ENCODE peak calls at places on chromosomes 3 and 15, in nine cellular contexts. One of them, this sample, is unnamed.

GRCh38 chr3:139358857-139359562 is 15.2 kb downstream of the MRPS22 start:
- DNase-seq in colonic mucosa: no peak
- DNase-seq in A549: no peak
- DNase-seq in CD8-positive, alpha-beta memory T cell: no peak
- DNase-seq in NB4: no peak
- DNase-seq in HCT116: no peak
- DNase-seq in choroid plexus epithelial cell: no peak
- DNase-seq in kidney epithelial cell: peak
- DNase-seq in stomach: no peak
- DNase-seq in this sample: no peak

GRCh38 chr3:123803521-123803920 is 80.6 kb downstream of the MYLK start:
- DNase-seq in colonic mucosa: peak
- DNase-seq in A549: no peak
- DNase-seq in CD8-positive, alpha-beta memory T cell: no peak
- DNase-seq in NB4: no peak
- DNase-seq in HCT116: no peak
- DNase-seq in choroid plexus epithelial cell: no peak
- DNase-seq in kidney epithelial cell: no peak
- DNase-seq in stomach: no peak
- DNase-seq in this sample: no peak

GRCh38 chr3:99686955-99687612 is 48.7 kb downstream of the COL8A1 start:
- DNase-seq in colonic mucosa: peak
- DNase-seq in A549: peak
- DNase-seq in CD8-positive, alpha-beta memory T cell: no peak
- DNase-seq in NB4: peak
- DNase-seq in HCT116: peak
- DNase-seq in choroid plexus epithelial cell: peak
- DNase-seq in kidney epithelial cell: no peak
- DNase-seq in stomach: peak
- DNase-seq in this sample: peak

GRCh38 chr3:65785065-65785645 is 253.6 kb downstream of the MAGI1 start:
- DNase-seq in colonic mucosa: no peak
- DNase-seq in A549: peak
- DNase-seq in CD8-positive, alpha-beta memory T cell: no peak
- DNase-seq in NB4: peak
- DNase-seq in HCT116: peak
- DNase-seq in choroid plexus epithelial cell: peak
- DNase-seq in kidney epithelial cell: no peak
- DNase-seq in stomach: no peak
- DNase-seq in this sample: peak

GRCh38 chr15:78209646-78210348 is 24.6 kb downstream of the ACSBG1 start:
- DNase-seq in colonic mucosa: peak
- DNase-seq in A549: no peak
- DNase-seq in CD8-positive, alpha-beta memory T cell: no peak
- DNase-seq in NB4: no peak
- DNase-seq in HCT116: no peak
- DNase-seq in choroid plexus epithelial cell: no peak
- DNase-seq in kidney epithelial cell: no peak
- DNase-seq in stomach: peak
- DNase-seq in this sample: no peak

GRCh38 chr15:49225572-49226281 is 55.7 kb downstream of the GALK2 start:
- DNase-seq in colonic mucosa: no peak
- DNase-seq in A549: peak
- DNase-seq in CD8-positive, alpha-beta memory T cell: no peak
- DNase-seq in NB4: peak
- DNase-seq in HCT116: peak
- DNase-seq in choroid plexus epithelial cell: peak
- DNase-seq in kidney epithelial cell: no peak
- DNase-seq in stomach: peak
- DNase-seq in this sample: peak

GRCh38 chr3:109089265-109089664 is 28.7 kb downstream of the MORC1 start:
- DNase-seq in colonic mucosa: no peak
- DNase-seq in A549: no peak
- DNase-seq in CD8-positive, alpha-beta memory T cell: no peak
- DNase-seq in NB4: no peak
- DNase-seq in HCT116: no peak
- DNase-seq in choroid plexus epithelial cell: no peak
- DNase-seq in kidney epithelial cell: no peak
- DNase-seq in stomach: no peak
- DNase-seq in this sample: no peak

GRCh38 chr3:120855665-120856437 is 52.2 kb upstream of the STXBP5L start:
- DNase-seq in colonic mucosa: no peak
- DNase-seq in A549: peak
- DNase-seq in CD8-positive, alpha-beta memory T cell: no peak
- DNase-seq in NB4: no peak
- DNase-seq in HCT116: no peak
- DNase-seq in choroid plexus epithelial cell: peak
- DNase-seq in kidney epithelial cell: peak
- DNase-seq in stomach: no peak
- DNase-seq in this sample: peak

GRCh38 chr3:23611737-23612295 is 193.9 kb upstream of the UBE2E1 start:
- DNase-seq in colonic mucosa: no peak
- DNase-seq in A549: no peak
- DNase-seq in CD8-positive, alpha-beta memory T cell: no peak
- DNase-seq in NB4: peak
- DNase-seq in HCT116: no peak
- DNase-seq in choroid plexus epithelial cell: peak
- DNase-seq in kidney epithelial cell: no peak
- DNase-seq in stomach: peak
- DNase-seq in this sample: peak

GRCh38 chr3:98733778-98734281 is 29.3 kb upstream of the ST3GAL6 start:
- DNase-seq in colonic mucosa: no peak
- DNase-seq in A549: no peak
- DNase-seq in CD8-positive, alpha-beta memory T cell: no peak
- DNase-seq in NB4: peak
- DNase-seq in HCT116: no peak
- DNase-seq in choroid plexus epithelial cell: peak
- DNase-seq in kidney epithelial cell: no peak
- DNase-seq in stomach: no peak
- DNase-seq in this sample: peak

GRCh38 chr15:99704444-99704838 is 28.8 kb downstream of the LYSMD4 start:
- DNase-seq in colonic mucosa: peak
- DNase-seq in A549: peak
- DNase-seq in CD8-positive, alpha-beta memory T cell: no peak
- DNase-seq in NB4: peak
- DNase-seq in HCT116: peak
- DNase-seq in choroid plexus epithelial cell: peak
- DNase-seq in kidney epithelial cell: peak
- DNase-seq in stomach: no peak
- DNase-seq in this sample: peak

GRCh38 chr3:196270499-196270898 is 17.0 kb downstream of the PCYT1A start:
- DNase-seq in colonic mucosa: no peak
- DNase-seq in A549: no peak
- DNase-seq in CD8-positive, alpha-beta memory T cell: no peak
- DNase-seq in NB4: no peak
- DNase-seq in HCT116: no peak
- DNase-seq in choroid plexus epithelial cell: no peak
- DNase-seq in kidney epithelial cell: no peak
- DNase-seq in stomach: no peak
- DNase-seq in this sample: no peak

GRCh38 chr15:51491941-51492340 is 130.6 kb downstream of the DMXL2 start:
- DNase-seq in colonic mucosa: no peak
- DNase-seq in A549: no peak
- DNase-seq in CD8-positive, alpha-beta memory T cell: no peak
- DNase-seq in NB4: no peak
- DNase-seq in HCT116: no peak
- DNase-seq in choroid plexus epithelial cell: no peak
- DNase-seq in kidney epithelial cell: no peak
- DNase-seq in stomach: no peak
- DNase-seq in this sample: no peak

GRCh38 chr15:38253448-38253847 is 812 bp downstream of the SPRED1 start:
- DNase-seq in colonic mucosa: peak
- DNase-seq in A549: peak
- DNase-seq in CD8-positive, alpha-beta memory T cell: no peak
- DNase-seq in NB4: peak
- DNase-seq in HCT116: peak
- DNase-seq in choroid plexus epithelial cell: peak
- DNase-seq in kidney epithelial cell: peak
- DNase-seq in stomach: no peak
- DNase-seq in this sample: peak

GRCh38 chr15:67805871-67806538 is 19.3 kb upstream of the SKOR1 start:
- DNase-seq in colonic mucosa: no peak
- DNase-seq in A549: no peak
- DNase-seq in CD8-positive, alpha-beta memory T cell: no peak
- DNase-seq in NB4: no peak
- DNase-seq in HCT116: no peak
- DNase-seq in choroid plexus epithelial cell: no peak
- DNase-seq in kidney epithelial cell: no peak
- DNase-seq in stomach: peak
- DNase-seq in this sample: no peak

GRCh38 chr3:12897537-12898289 is 56.3 kb upstream of the RPL32 start:
- DNase-seq in colonic mucosa: no peak
- DNase-seq in A549: no peak
- DNase-seq in CD8-positive, alpha-beta memory T cell: no peak
- DNase-seq in NB4: peak
- DNase-seq in HCT116: no peak
- DNase-seq in choroid plexus epithelial cell: peak
- DNase-seq in kidney epithelial cell: no peak
- DNase-seq in stomach: no peak
- DNase-seq in this sample: peak

GRCh38 chr3:159674583-159674982 is 314.1 kb upstream of the IL12A start:
- DNase-seq in colonic mucosa: no peak
- DNase-seq in A549: no peak
- DNase-seq in CD8-positive, alpha-beta memory T cell: no peak
- DNase-seq in NB4: no peak
- DNase-seq in HCT116: no peak
- DNase-seq in choroid plexus epithelial cell: no peak
- DNase-seq in kidney epithelial cell: no peak
- DNase-seq in stomach: no peak
- DNase-seq in this sample: peak

GRCh38 chr3:25428950-25429349 is 887 bp downstream of the RARB start:
- DNase-seq in colonic mucosa: no peak
- DNase-seq in A549: no peak
- DNase-seq in CD8-positive, alpha-beta memory T cell: no peak
- DNase-seq in NB4: no peak
- DNase-seq in HCT116: no peak
- DNase-seq in choroid plexus epithelial cell: peak
- DNase-seq in kidney epithelial cell: no peak
- DNase-seq in stomach: no peak
- DNase-seq in this sample: no peak

GRCh38 chr3:25429441-25429907 is 1.4 kb downstream of the RARB start:
- DNase-seq in colonic mucosa: no peak
- DNase-seq in A549: no peak
- DNase-seq in CD8-positive, alpha-beta memory T cell: no peak
- DNase-seq in NB4: no peak
- DNase-seq in HCT116: no peak
- DNase-seq in choroid plexus epithelial cell: peak
- DNase-seq in kidney epithelial cell: no peak
- DNase-seq in stomach: peak
- DNase-seq in this sample: no peak

GRCh38 chr3:25432191-25432720 is 4.2 kb downstream of the RARB start:
- DNase-seq in colonic mucosa: no peak
- DNase-seq in A549: no peak
- DNase-seq in CD8-positive, alpha-beta memory T cell: no peak
- DNase-seq in NB4: no peak
- DNase-seq in HCT116: no peak
- DNase-seq in choroid plexus epithelial cell: peak
- DNase-seq in kidney epithelial cell: no peak
- DNase-seq in stomach: no peak
- DNase-seq in this sample: no peak

GRCh38 chr3:25430942-25431570 is 3.0 kb downstream of the RARB start:
- DNase-seq in colonic mucosa: no peak
- DNase-seq in A549: no peak
- DNase-seq in CD8-positive, alpha-beta memory T cell: no peak
- DNase-seq in NB4: no peak
- DNase-seq in HCT116: no peak
- DNase-seq in choroid plexus epithelial cell: no peak
- DNase-seq in kidney epithelial cell: no peak
- DNase-seq in stomach: no peak
- DNase-seq in this sample: no peak

GRCh38 chr3:25429960-25430941 is 2.2 kb downstream of the RARB start:
- DNase-seq in colonic mucosa: no peak
- DNase-seq in A549: no peak
- DNase-seq in CD8-positive, alpha-beta memory T cell: no peak
- DNase-seq in NB4: no peak
- DNase-seq in HCT116: no peak
- DNase-seq in choroid plexus epithelial cell: peak
- DNase-seq in kidney epithelial cell: no peak
- DNase-seq in stomach: no peak
- DNase-seq in this sample: no peak
- H3K4me3 ChIP-seq in colonic mucosa: no peak
- H3K4me3 ChIP-seq in A549: peak
- H3K4me3 ChIP-seq in CD8-positive, alpha-beta memory T cell: no peak
- H3K4me3 ChIP-seq in NB4: no peak
- H3K4me3 ChIP-seq in HCT116: no peak
- H3K4me3 ChIP-seq in choroid plexus epithelial cell: peak
- H3K4me3 ChIP-seq in kidney epithelial cell: peak
- H3K4me3 ChIP-seq in stomach: peak
- H3K4me3 ChIP-seq in this sample: no peak

DNA sequence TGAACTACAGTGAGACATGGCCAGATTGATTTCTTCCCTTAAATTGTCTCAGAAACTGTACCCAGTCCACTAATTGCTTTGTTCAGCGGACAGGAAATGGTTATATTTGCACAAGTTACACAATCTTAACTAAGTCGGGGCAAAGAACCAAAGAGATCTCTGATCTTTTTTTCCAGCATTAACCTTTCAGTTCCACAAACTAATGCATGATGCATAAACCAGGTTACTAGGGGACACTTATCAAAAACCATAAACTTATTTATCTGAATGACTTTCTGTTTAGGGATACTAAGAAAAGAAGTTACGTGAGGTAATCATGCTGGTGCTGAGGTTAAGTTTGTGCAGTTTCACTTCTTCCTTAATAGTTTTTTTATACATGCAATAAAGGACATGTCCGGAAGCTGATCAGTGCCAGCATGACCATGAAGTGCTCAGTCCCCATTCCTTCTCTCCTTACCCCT is 22.4 kb downstream of the FNDC3B start:
- DNase-seq in colonic mucosa: no peak
- DNase-seq in A549: peak
- DNase-seq in CD8-positive, alpha-beta memory T cell: no peak
- DNase-seq in NB4: peak
- DNase-seq in HCT116: no peak
- DNase-seq in choroid plexus epithelial cell: no peak
- DNase-seq in kidney epithelial cell: no peak
- DNase-seq in stomach: no peak
- DNase-seq in this sample: peak
- H3K4me3 ChIP-seq in colonic mucosa: no peak
- H3K4me3 ChIP-seq in A549: no peak
- H3K4me3 ChIP-seq in CD8-positive, alpha-beta memory T cell: no peak
- H3K4me3 ChIP-seq in NB4: peak
- H3K4me3 ChIP-seq in HCT116: no peak
- H3K4me3 ChIP-seq in choroid plexus epithelial cell: no peak
- H3K4me3 ChIP-seq in kidney epithelial cell: no peak
- H3K4me3 ChIP-seq in stomach: peak
- H3K4me3 ChIP-seq in this sample: peak

GRCh38 chr3:149535395-149535685 is 60.8 kb downstream of the TM4SF4 start:
- DNase-seq in colonic mucosa: no peak
- DNase-seq in A549: no peak
- DNase-seq in CD8-positive, alpha-beta memory T cell: no peak
- DNase-seq in NB4: no peak
- DNase-seq in HCT116: no peak
- DNase-seq in choroid plexus epithelial cell: no peak
- DNase-seq in kidney epithelial cell: no peak
- DNase-seq in stomach: no peak
- DNase-seq in this sample: no peak
- H3K4me3 ChIP-seq in colonic mucosa: no peak
- H3K4me3 ChIP-seq in A549: peak
- H3K4me3 ChIP-seq in CD8-positive, alpha-beta memory T cell: no peak
- H3K4me3 ChIP-seq in NB4: no peak
- H3K4me3 ChIP-seq in HCT116: no peak
- H3K4me3 ChIP-seq in choroid plexus epithelial cell: no peak
- H3K4me3 ChIP-seq in kidney epithelial cell: no peak
- H3K4me3 ChIP-seq in stomach: no peak
- H3K4me3 ChIP-seq in this sample: no peak

GRCh38 chr15:70202756-70203155 is 105.0 kb upstream of the TLE3 start:
- DNase-seq in colonic mucosa: no peak
- DNase-seq in A549: no peak
- DNase-seq in CD8-positive, alpha-beta memory T cell: no peak
- DNase-seq in NB4: no peak
- DNase-seq in HCT116: no peak
- DNase-seq in choroid plexus epithelial cell: no peak
- DNase-seq in kidney epithelial cell: no peak
- DNase-seq in stomach: no peak
- DNase-seq in this sample: no peak
- H3K4me3 ChIP-seq in colonic mucosa: no peak
- H3K4me3 ChIP-seq in A549: no peak
- H3K4me3 ChIP-seq in CD8-positive, alpha-beta memory T cell: no peak
- H3K4me3 ChIP-seq in NB4: no peak
- H3K4me3 ChIP-seq in HCT116: no peak
- H3K4me3 ChIP-seq in choroid plexus epithelial cell: no peak
- H3K4me3 ChIP-seq in kidney epithelial cell: no peak
- H3K4me3 ChIP-seq in stomach: no peak
- H3K4me3 ChIP-seq in this sample: no peak

This sample was measured in epithelial cell of esophagus.